ENCODE peak calls at places on chromosomes 7 and 10, in eight cellular contexts. M, E, B, N, Z, A, J and G are unnamed samples.
A peak's percentile ranks its signal among the peaks of the same experiment; 100 is the strongest.

GRCh38 chr10:129531195-129531968 is 64.3 kb downstream of the MGMT start:
- DNase-seq in M (no peak), E (no peak), B (no peak), N (no peak), Z (no peak), A (peak; percentile 34), J (no peak), G (no peak)

GRCh38 chr7:37193775-37194135 is 254.9 kb downstream of the ELMO1 start:
- DNase-seq in M (no peak), E (no peak), B (no peak), N (no peak), Z (no peak), A (no peak), J (no peak), G (no peak)

GRCh38 chr7:155281411-155281969 is 16.2 kb upstream of the INSIG1 start:
- DNase-seq in M (no peak), E (no peak), B (peak; percentile 46), N (no peak), Z (no peak), A (no peak), J (no peak), G (peak; percentile 21)

GRCh38 chr10:102633282-102633681 is 11.0 kb upstream of the TRIM8 start:
- DNase-seq in M (no peak), E (no peak), B (no peak), N (no peak), Z (no peak), A (no peak), J (no peak), G (no peak)

GRCh38 chr10:88880287-88881094 is 446 bp downstream of the STAMBPL1 start:
- DNase-seq in M (peak; percentile 86), E (peak; percentile 85), B (peak; percentile 89), N (peak; percentile 87), Z (peak; percentile 49), A (peak; percentile 36), J (peak; percentile 70), G (peak; percentile 89)

GRCh38 chr10:98465866-98466265 is 19.1 kb upstream of the HPS1 start:
- DNase-seq in M (no peak), E (no peak), B (no peak), N (no peak), Z (no peak), A (no peak), J (no peak), G (no peak)

GRCh38 chr7:70092314-70093303 is 494.3 kb downstream of the AUTS2 start:
- DNase-seq in M (no peak), E (no peak), B (no peak), N (peak; percentile 70), Z (no peak), A (no peak), J (no peak), G (no peak)

GRCh38 chr7:116522247-116522646 is 2.6 kb upstream of the CAV1 start:
- DNase-seq in M (no peak), E (no peak), B (no peak), N (no peak), Z (no peak), A (peak; percentile 10), J (no peak), G (no peak)

GRCh38 chr10:96973809-96974208 is 141.7 kb downstream of the LCOR start:
- DNase-seq in M (no peak), E (no peak), B (no peak), N (no peak), Z (no peak), A (peak; percentile 31), J (no peak), G (no peak)

GRCh38 chr10:80195046-80195574 is 10.2 kb downstream of the ANXA11 start:
- DNase-seq in M (no peak), E (no peak), B (no peak), N (no peak), Z (no peak), A (no peak), J (no peak), G (no peak)

GRCh38 chr7:32670105-32670504 is 174.8 kb downstream of the AVL9 start:
- DNase-seq in M (peak; percentile 31), E (peak; percentile 67), B (no peak), N (no peak), Z (no peak), A (peak; percentile 94), J (no peak), G (no peak)

GRCh38 chr7:17882685-17883084 is 57.6 kb downstream of the SNX13 start:
- DNase-seq in M (no peak), E (no peak), B (no peak), N (no peak), Z (no peak), A (no peak), J (no peak), G (no peak)

GRCh38 chr10:44510716-44511115 is 125.8 kb upstream of the CXCL12 start:
- DNase-seq in M (no peak), E (no peak), B (no peak), N (no peak), Z (no peak), A (no peak), J (no peak), G (no peak)

GRCh38 chr7:155208681-155209477 is 88.8 kb upstream of the INSIG1 start:
- DNase-seq in M (no peak), E (no peak), B (no peak), N (no peak), Z (no peak), A (no peak), J (no peak), G (no peak)

GRCh38 chr10:75400163-75400768 is 1.3 kb downstream of the ZNF503 start:
- DNase-seq in M (no peak), E (no peak), B (no peak), N (peak; percentile 74), Z (no peak), A (no peak), J (no peak), G (peak; percentile 85)

GRCh38 chr10:10320981-10321380 is 696.7 kb upstream of the CELF2 start:
- DNase-seq in M (no peak), E (no peak), B (no peak), N (no peak), Z (no peak), A (no peak), J (no peak), G (no peak)

GRCh38 chr7:40507166-40507565 is 372.4 kb downstream of the SUGCT start:
- DNase-seq in M (no peak), E (no peak), B (no peak), N (no peak), Z (no peak), A (peak; percentile 9), J (no peak), G (no peak)

GRCh38 chr7:31782411-31782991 is 95.5 kb downstream of the PPP1R17 start:
- DNase-seq in M (no peak), E (no peak), B (no peak), N (peak; percentile 65), Z (no peak), A (peak; percentile 47), J (peak; percentile 20), G (no peak)

GRCh38 chr7:101985646-101986199 is 168.3 kb downstream of the CUX1 start:
- DNase-seq in M (no peak), E (no peak), B (no peak), N (no peak), Z (no peak), A (no peak), J (no peak), G (no peak)

GRCh38 chr7:79786187-79786586 is 332.7 kb upstream of the MAGI2 start:
- DNase-seq in M (no peak), E (no peak), B (no peak), N (no peak), Z (no peak), A (no peak), J (no peak), G (no peak)

GRCh38 chr7:96075510-96076349 is 246.2 kb downstream of the SLC25A13 start:
- DNase-seq in M (peak; percentile 63), E (peak; percentile 41), B (peak; percentile 77), N (peak; percentile 91), Z (no peak), A (peak; percentile 55), J (no peak), G (peak; percentile 72)

GRCh38 chr10:64507869-64508609 is 986.8 kb downstream of the REEP3 start:
- DNase-seq in M (no peak), E (no peak), B (no peak), N (no peak), Z (no peak), A (no peak), J (no peak), G (no peak)

GRCh38 chr7:12633589-12633988 is 53.8 kb upstream of the ARL4A start:
- DNase-seq in M (no peak), E (no peak), B (no peak), N (no peak), Z (no peak), A (no peak), J (no peak), G (no peak)

GRCh38 chr7:47610506-47611044 is 28.7 kb upstream of the TNS3 start:
- DNase-seq in M (no peak), E (no peak), B (no peak), N (no peak), Z (no peak), A (peak; percentile 85), J (no peak), G (no peak)
- TF ChIP-seq POLR2AphosphoS5 in M (peak; percentile 8), E (no peak), B (no peak), N (no peak), Z (no peak), A (no peak), J (no peak), G (no peak)

GRCh38 chr10:128001886-128002285 is 95.0 kb downstream of the PTPRE start:
- DNase-seq in M (no peak), E (no peak), B (no peak), N (no peak), Z (no peak), A (no peak), J (no peak), G (peak; percentile 44)
- H3K27ac ChIP-seq in M (no peak overlapping the region), E (no peak overlapping the region), B (no peak overlapping the region), N (no peak overlapping the region), Z (no peak overlapping the region), A (no peak overlapping the region), J (no peak overlapping the region), G (no peak overlapping the region)

GRCh38 chr7:123849855-123850254 is 4.9 kb downstream of the HYAL4 start:
- DNase-seq in M (no peak), E (no peak), B (no peak), N (no peak), Z (no peak), A (no peak), J (no peak), G (no peak)

GRCh38 chr7:123845823-123846216 is 851 bp downstream of the HYAL4 start:
- DNase-seq in M (no peak), E (no peak), B (no peak), N (peak; percentile 11), Z (no peak), A (no peak), J (no peak), G (no peak)

GRCh38 chr7:123846217-123846891 is 1.4 kb downstream of the HYAL4 start:
- DNase-seq in M (no peak), E (no peak), B (no peak), N (no peak), Z (no peak), A (no peak), J (peak; percentile 7), G (no peak)

GRCh38 chr7:123844712-123845219 is at the start of gene HYAL4:
- DNase-seq in M (no peak), E (no peak), B (no peak), N (no peak), Z (no peak), A (no peak), J (no peak), G (no peak)

GRCh38 chr7:123847868-123848267 is 2.9 kb downstream of the HYAL4 start:
- DNase-seq in M (no peak), E (no peak), B (no peak), N (no peak), Z (no peak), A (no peak), J (no peak), G (no peak)
- TF ChIP-seq EP300 in M (no peak), E (no peak), B (no peak), N (no peak), Z (no peak), A (no peak), J (no peak), G (no peak)

GRCh38 chr10:70846795-70847194 is 31.0 kb downstream of the SGPL1 start:
- DNase-seq in M (no peak), E (no peak), B (no peak), N (no peak), Z (no peak), A (no peak), J (no peak), G (no peak)
- TF ChIP-seq POLR2AphosphoS5 in M (no peak), E (no peak), B (no peak), N (no peak), Z (no peak), A (no peak), J (no peak), G (no peak)